ENCODE peak calls at places on chromosomes 11 and 22, in five cellular contexts. U is stomach, H is pons, S is non-pigmented ciliary epithelial cell, R is HT1080. Q is an unnamed sample.

GRCh38 chr22:40462195-40462988 is 92.0 kb downstream of the SGSM3 start:
- DNase-seq in U (no peak), H (peak; percentile 42), S (no peak), R (no peak), Q (no peak)

GRCh38 chr11:122781378-122782040 is 56.8 kb upstream of the CRTAM start:
- DNase-seq in U (peak; percentile 84), H (peak; percentile 91), S (peak; percentile 62), R (peak; percentile 86), Q (peak; percentile 95)

GRCh38 chr22:40739723-40740122 is 60.4 kb downstream of the MCHR1 start:
- DNase-seq in U (no peak), H (no peak), S (no peak), R (no peak), Q (no peak)

GRCh38 chr11:63404536-63404935 is 35.0 kb downstream of the SLC22A9 start:
- DNase-seq in U (no peak), H (no peak), S (no peak), R (no peak), Q (no peak)

GRCh38 chr11:36129955-36130354 is 159.3 kb downstream of the COMMD9 start:
- DNase-seq in U (no peak), H (no peak), S (no peak), R (no peak), Q (no peak)

GRCh38 chr11:119694334-119694733 is 34.7 kb downstream of the NECTIN1 start:
- DNase-seq in U (peak; percentile 63), H (no peak), S (no peak), R (peak; percentile 18), Q (no peak)

GRCh38 chr11:46210133-46210636 is 67.3 kb upstream of the CREB3L1 start:
- DNase-seq in U (no peak), H (no peak), S (peak; percentile 18), R (peak; percentile 83), Q (peak; percentile 89)

GRCh38 chr11:17734418-17734911 is at the start of gene KCNC1:
- DNase-seq in U (no peak), H (no peak), S (no peak), R (no peak), Q (peak; percentile 13)